ENCODE peak calls at places on chromosomes 1 and 21, in five cellular contexts. X is kidney epithelial cell, N is NB4, J is GM23338, S is fibroblast of lung. G is an unnamed sample.

GRCh38 chr1:177274687-177275211 is 104.0 kb downstream of the BRINP2 start:
- DNase-seq in X (no peak), N (no peak), J (no peak), S (peak), G (no peak)

GRCh38 chr1:237875291-237875690 is 15.4 kb downstream of the ZP4 start:
- DNase-seq in X (no peak), N (no peak), J (no peak), S (peak), G (no peak)

GRCh38 chr21:22395965-22396364 is 1397.8 kb downstream of the NCAM2 start:
- DNase-seq in X (no peak), N (no peak), J (no peak), S (no peak), G (no peak)

GRCh38 chr1:19315378-19316206 is 3.5 kb downstream of the SLC66A1 start:
- DNase-seq in X (no peak), N (peak), J (no peak), S (peak), G (peak)

GRCh38 chr1:92310185-92310597 is 11.3 kb downstream of the RPAP2 start:
- DNase-seq in X (no peak), N (peak), J (peak), S (peak), G (no peak)

GRCh38 chr1:33231166-33231565 is 25.1 kb upstream of the ZNF362 start:
- DNase-seq in X (no peak), N (no peak), J (no peak), S (no peak), G (no peak)

GRCh38 chr1:176656257-176656995 is 193.5 kb downstream of the PAPPA2 start:
- DNase-seq in X (peak), N (no peak), J (no peak), S (peak), G (no peak)

GRCh38 chr1:160125761-160126160 is 10.2 kb downstream of the ATP1A2 start:
- DNase-seq in X (no peak), N (no peak), J (no peak), S (peak), G (no peak)

GRCh38 chr1:158011714-158012113 is 18.3 kb downstream of the KIRREL1 start:
- DNase-seq in X (no peak), N (no peak), J (no peak), S (peak), G (no peak)

GRCh38 chr1:78101514-78101913 is 55.7 kb downstream of the GIPC2 start:
- DNase-seq in X (peak), N (no peak), J (peak), S (peak), G (no peak)

GRCh38 chr21:28789571-28789970 is 203.1 kb downstream of the LTN1 start:
- DNase-seq in X (no peak), N (no peak), J (no peak), S (no peak), G (no peak)

GRCh38 chr1:98661544-98662353 is at the start of gene SNX7:
- DNase-seq in X (no peak), N (peak), J (peak), S (peak), G (peak)

GRCh38 chr1:64469614-64469976 is 334 bp upstream of the CACHD1 start:
- DNase-seq in X (no peak), N (no peak), J (peak), S (peak), G (no peak)

GRCh38 chr1:203286161-203286984 is 18.9 kb upstream of the BTG2 start:
- DNase-seq in X (no peak), N (peak), J (no peak), S (no peak), G (peak)

GRCh38 chr1:21911205-21912001 is 25.7 kb downstream of the HSPG2 start:
- DNase-seq in X (no peak), N (no peak), J (no peak), S (peak), G (no peak)

GRCh38 chr1:174693085-174693484 is 245.3 kb downstream of the GPR52 start:
- DNase-seq in X (no peak), N (no peak), J (no peak), S (no peak), G (no peak)

GRCh38 chr1:37305841-37306240 is 168.5 kb upstream of the ZC3H12A start:
- DNase-seq in X (no peak), N (no peak), J (no peak), S (no peak), G (no peak)

GRCh38 chr1:62436039-62436465 is 797 bp upstream of the USP1 start:
- DNase-seq in X (no peak), N (peak), J (no peak), S (no peak), G (no peak)

GRCh38 chr1:101846820-101847219 is 149.9 kb downstream of the OLFM3 start:
- DNase-seq in X (no peak), N (no peak), J (peak), S (no peak), G (peak)

GRCh38 chr1:156559797-156560112 is 12.6 kb downstream of the IQGAP3 start:
- DNase-seq in X (no peak), N (no peak), J (no peak), S (no peak), G (no peak)

GRCh38 chr1:182839209-182840065 is at the start of gene DHX9:
- DNase-seq in X (peak), N (peak), J (peak), S (peak), G (peak)

GRCh38 chr1:40739455-40740008 is 44.1 kb upstream of the KCNQ4 start:
- DNase-seq in X (no peak), N (no peak), J (no peak), S (no peak), G (no peak)

GRCh38 chr1:91672601-91673161 is 172.0 kb downstream of the CDC7 start:
- DNase-seq in X (no peak), N (no peak), J (no peak), S (no peak), G (no peak)

GRCh38 chr1:157390646-157391045 is 161.7 kb downstream of the FCRL5 start:
- DNase-seq in X (peak), N (no peak), J (no peak), S (peak), G (no peak)

GRCh38 chr21:28636988-28637691 is 355.5 kb downstream of the LTN1 start:
- DNase-seq in X (peak), N (no peak), J (no peak), S (peak), G (no peak)

GRCh38 chr1:203480525-203481084 is 5.0 kb downstream of the PRELP start:
- DNase-seq in X (no peak), N (no peak), J (peak), S (peak), G (peak)

GRCh38 chr1:87113313-87113712 is 198.9 kb downstream of the HS2ST1 start:
- DNase-seq in X (no peak), N (no peak), J (no peak), S (peak), G (no peak)

GRCh38 chr1:214657299-214657698 is 54.3 kb downstream of the CENPF start:
- DNase-seq in X (no peak), N (no peak), J (no peak), S (no peak), G (no peak)

GRCh38 chr1:208534979-208535378 is 290.8 kb upstream of the PLXNA2 start:
- DNase-seq in X (no peak), N (no peak), J (no peak), S (no peak), G (no peak)

GRCh38 chr1:7623886-7624285 is 147.2 kb upstream of the VAMP3 start:
- DNase-seq in X (no peak), N (no peak), J (no peak), S (no peak), G (no peak)

GRCh38 chr1:212231372-212231771 is 53.8 kb upstream of the PPP2R5A start:
- DNase-seq in X (no peak), N (no peak), J (no peak), S (no peak), G (no peak)

GRCh38 chr1:246705368-246705767 is 18.8 kb upstream of the SCCPDH start:
- DNase-seq in X (peak), N (no peak), J (no peak), S (peak), G (no peak)

GRCh38 chr1:9181176-9181906 is 52.4 kb upstream of the GPR157 start:
- DNase-seq in X (no peak), N (peak), J (peak), S (peak), G (peak)

GRCh38 chr1:237232501-237232900 is 190.5 kb downstream of the RYR2 start:
- DNase-seq in X (no peak), N (no peak), J (no peak), S (no peak), G (peak)

DNA sequence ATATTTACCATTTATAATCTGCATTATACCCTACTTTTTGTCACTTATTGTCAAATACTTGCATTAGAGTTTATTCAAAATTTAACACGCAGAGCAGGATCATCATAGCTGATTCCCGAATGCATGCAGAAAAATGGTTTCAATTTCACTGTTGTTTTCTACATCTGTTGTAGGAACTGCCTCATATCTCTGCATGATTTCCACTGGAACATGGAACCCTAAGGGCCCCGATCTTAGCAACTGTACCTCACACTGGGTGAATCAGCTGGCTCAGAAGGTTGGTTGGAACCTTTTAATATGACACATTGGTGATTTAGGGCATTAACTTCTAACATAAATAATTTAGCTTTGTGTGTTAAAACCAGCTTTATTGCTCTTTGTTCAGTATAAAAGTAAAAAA is 150.1 kb downstream of the ADGRL2 start:
- DNase-seq in X (no peak), N (no peak), J (no peak), S (peak), G (no peak)
- H3K4me3 ChIP-seq in X (no peak), N (no peak), J (no peak), S (peak), G (no peak)

GRCh38 chr1:45550401-45551305 is at the start of gene AKR1A1:
- DNase-seq in X (peak), N (peak), J (peak), S (peak), G (peak)
- TF ChIP-seq CTCF in X (no peak), N (no peak), J (no peak), S (no peak), G (no peak)

DNA sequence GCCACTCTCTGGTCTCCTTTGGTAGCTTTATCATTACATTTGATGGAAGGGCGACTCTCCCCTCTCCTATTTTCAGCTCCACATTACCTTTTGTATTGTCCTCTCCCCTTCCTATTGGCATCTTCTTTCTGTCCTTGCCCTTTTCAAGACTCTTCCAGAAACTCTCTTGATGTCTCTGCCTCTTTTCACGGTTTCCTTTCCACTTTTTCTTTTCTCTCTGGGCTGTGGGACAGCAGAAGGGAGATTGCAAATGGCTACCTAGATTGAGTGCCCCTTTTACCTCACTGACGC is 17.5 kb downstream of the IER5 start:
- DNase-seq in X (no peak), N (no peak), J (no peak), S (no peak), G (no peak)
- H3K4me3 ChIP-seq in X (no peak), N (no peak), J (peak), S (no peak), G (no peak)

DNA sequence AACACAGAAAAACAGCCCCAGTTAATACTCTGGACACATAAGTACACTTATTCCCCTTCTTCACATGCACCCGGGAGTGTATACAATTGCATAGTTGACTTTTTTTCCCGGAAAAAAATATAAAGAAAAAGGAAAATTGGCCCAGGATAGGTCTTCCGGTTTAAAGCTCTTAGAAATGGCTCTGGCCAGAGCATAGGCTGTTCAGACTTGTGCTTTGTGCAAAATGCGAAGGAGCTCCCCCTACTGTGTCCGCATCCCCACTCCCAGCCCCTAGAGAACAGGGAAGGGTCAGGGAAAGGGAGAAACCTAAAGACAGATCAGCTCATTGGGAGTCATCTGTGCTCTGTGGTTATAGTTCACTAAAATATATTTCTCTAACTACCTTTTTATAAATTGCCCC is 5.5 kb upstream of the MTMR11 start:
- DNase-seq in X (no peak), N (no peak), J (peak), S (peak), G (peak)
- TF ChIP-seq CTCF in X (peak), N (peak), J (peak), S (peak), G (peak)

DNA sequence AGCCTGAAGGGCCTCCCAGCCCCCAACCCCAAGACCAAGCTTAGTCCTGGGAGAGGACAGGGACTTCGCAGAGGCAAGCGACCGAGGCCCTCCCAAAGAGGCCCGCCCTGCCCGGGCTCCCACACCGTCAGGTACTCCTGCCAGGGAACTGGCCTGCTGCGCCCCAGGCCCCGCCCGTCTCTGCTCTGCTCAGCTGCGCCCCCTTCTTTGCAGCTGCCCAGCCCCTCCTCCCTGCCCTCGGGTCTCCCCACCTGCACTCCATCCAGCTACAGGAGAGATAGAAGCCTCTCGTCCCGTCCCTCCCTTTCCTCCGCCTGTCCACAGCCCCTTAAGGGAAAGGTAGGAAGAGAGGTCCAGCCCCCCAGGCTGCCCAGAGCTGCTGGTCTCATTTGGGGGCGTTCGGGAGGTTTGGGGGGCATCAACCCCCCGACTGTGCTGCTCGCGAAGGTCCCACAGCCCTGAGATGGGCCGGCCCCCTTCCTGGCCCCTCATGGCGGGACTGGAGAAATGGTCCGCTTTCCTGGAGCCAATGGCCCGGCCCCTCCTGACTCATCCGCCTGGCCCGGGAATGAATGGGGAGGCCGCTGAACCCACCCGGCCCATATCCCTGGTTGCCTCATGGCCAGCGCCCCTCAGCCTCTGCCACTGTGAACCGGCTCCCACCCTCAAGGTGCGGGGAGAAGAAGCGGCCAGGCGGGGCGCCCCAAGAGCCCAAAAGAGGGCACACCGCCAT is 21.9 kb upstream of the ARF1 start:
- DNase-seq in X (no peak), N (no peak), J (peak), S (no peak), G (no peak)
- H3K4me3 ChIP-seq in X (peak), N (no peak), J (peak), S (no peak), G (no peak)

GRCh38 chr1:227707807-227708206 is 27.3 kb downstream of the JMJD4 start:
- DNase-seq in X (no peak), N (no peak), J (no peak), S (no peak), G (no peak)
- TF ChIP-seq CTCF in X (no peak), N (no peak), J (no peak), S (no peak), G (no peak)